ENCODE peak calls at places on chromosomes 11 and 22, in four cellular contexts. One of them, this sample, is unnamed.

GRCh38 chr22:33274941-33275443 is 216.8 kb upstream of the SYN3 start:
- DNase-seq in activated T-helper 1 cell treated with anti-CD3 and anti-CD28 coated beads, Interleukin-2, amount 50 U/mL, for 16 hours: no peak
- DNase-seq in dorsolateral prefrontal cortex: no peak
- DNase-seq in anterior cingulate cortex: no peak
- DNase-seq in this sample: no peak

GRCh38 chr11:72523991-72524390 is 89.7 kb upstream of the CLPB start:
- DNase-seq in anterior cingulate cortex: no peak
- DNase-seq in dorsolateral prefrontal cortex: no peak
- DNase-seq in activated T-helper 1 cell treated with anti-CD3 and anti-CD28 coated beads, Interleukin-2, amount 50 U/mL, for 16 hours: no peak
- DNase-seq in this sample: no peak

GRCh38 chr11:12856338-12856737 is 152.8 kb upstream of the RASSF10 start:
- DNase-seq in anterior cingulate cortex: no peak
- DNase-seq in dorsolateral prefrontal cortex: no peak
- DNase-seq in activated T-helper 1 cell treated with anti-CD3 and anti-CD28 coated beads, Interleukin-2, amount 50 U/mL, for 16 hours: no peak
- DNase-seq in this sample: no peak

GRCh38 chr11:113553235-113553634 is 78.0 kb upstream of the DRD2 start:
- DNase-seq in activated T-helper 1 cell treated with anti-CD3 and anti-CD28 coated beads, Interleukin-2, amount 50 U/mL, for 16 hours: no peak
- DNase-seq in dorsolateral prefrontal cortex: no peak
- DNase-seq in anterior cingulate cortex: no peak
- DNase-seq in this sample: no peak

GRCh38 chr11:62001450-62002178 is 34.2 kb upstream of the FTH1 start:
- DNase-seq in dorsolateral prefrontal cortex: no peak
- DNase-seq in anterior cingulate cortex: no peak
- DNase-seq in activated T-helper 1 cell treated with anti-CD3 and anti-CD28 coated beads, Interleukin-2, amount 50 U/mL, for 16 hours: no peak
- DNase-seq in this sample: no peak

GRCh38 chr11:12693485-12694181 is 19.4 kb downstream of the TEAD1 start:
- DNase-seq in activated T-helper 1 cell treated with anti-CD3 and anti-CD28 coated beads, Interleukin-2, amount 50 U/mL, for 16 hours: no peak
- DNase-seq in dorsolateral prefrontal cortex: no peak
- DNase-seq in anterior cingulate cortex: peak
- DNase-seq in this sample: no peak

GRCh38 chr11:69295995-69296889 is 2.3 kb downstream of the MYEOV start:
- DNase-seq in activated T-helper 1 cell treated with anti-CD3 and anti-CD28 coated beads, Interleukin-2, amount 50 U/mL, for 16 hours: no peak
- DNase-seq in dorsolateral prefrontal cortex: no peak
- DNase-seq in anterior cingulate cortex: no peak
- DNase-seq in this sample: no peak

GRCh38 chr11:20474176-20474950 is 86.8 kb downstream of the PRMT3 start:
- DNase-seq in dorsolateral prefrontal cortex: peak
- DNase-seq in anterior cingulate cortex: no peak
- DNase-seq in activated T-helper 1 cell treated with anti-CD3 and anti-CD28 coated beads, Interleukin-2, amount 50 U/mL, for 16 hours: no peak
- DNase-seq in this sample: no peak

GRCh38 chr11:36345084-36345511 is 49.0 kb downstream of the PRR5L start:
- DNase-seq in activated T-helper 1 cell treated with anti-CD3 and anti-CD28 coated beads, Interleukin-2, amount 50 U/mL, for 16 hours: no peak
- DNase-seq in dorsolateral prefrontal cortex: no peak
- DNase-seq in anterior cingulate cortex: no peak
- DNase-seq in this sample: no peak

GRCh38 chr11:94507485-94507884 is 4.8 kb upstream of the C11orf97 start:
- DNase-seq in anterior cingulate cortex: no peak
- DNase-seq in activated T-helper 1 cell treated with anti-CD3 and anti-CD28 coated beads, Interleukin-2, amount 50 U/mL, for 16 hours: no peak
- DNase-seq in dorsolateral prefrontal cortex: no peak
- DNase-seq in this sample: no peak

GRCh38 chr11:116719102-116719501 is 53.7 kb downstream of the BUD13 start:
- DNase-seq in anterior cingulate cortex: no peak
- DNase-seq in activated T-helper 1 cell treated with anti-CD3 and anti-CD28 coated beads, Interleukin-2, amount 50 U/mL, for 16 hours: no peak
- DNase-seq in dorsolateral prefrontal cortex: no peak
- DNase-seq in this sample: no peak

GRCh38 chr11:130489027-130489584 is 40.7 kb downstream of the ADAMTS15 start:
- DNase-seq in anterior cingulate cortex: no peak
- DNase-seq in dorsolateral prefrontal cortex: no peak
- DNase-seq in activated T-helper 1 cell treated with anti-CD3 and anti-CD28 coated beads, Interleukin-2, amount 50 U/mL, for 16 hours: no peak
- DNase-seq in this sample: no peak

GRCh38 chr11:116215471-116216113 is 557.2 kb downstream of the BUD13 start:
- DNase-seq in dorsolateral prefrontal cortex: no peak
- DNase-seq in activated T-helper 1 cell treated with anti-CD3 and anti-CD28 coated beads, Interleukin-2, amount 50 U/mL, for 16 hours: no peak
- DNase-seq in anterior cingulate cortex: no peak
- DNase-seq in this sample: no peak

This sample was measured in frontal cortex.